ENCODE peak calls at places on chromosome 12, in four cellular contexts. N is ELF-1, X is NCI-H1105 treated with DMSO at 0.1 percent for 48 hours, C is upper lobe of right lung. A is an unnamed sample.

GRCh38 chr12:67750528-67751183 is 102.1 kb downstream of the DYRK2 start:
- DNase-seq in N (no peak), X (no peak), C (no peak), A (peak)

GRCh38 chr12:8038659-8039114 is 6.2 kb downstream of the FOXJ2 start:
- DNase-seq in N (peak), X (peak), C (peak), A (no peak)

GRCh38 chr12:121637231-121637914 is 11.0 kb downstream of the ORAI1 start:
- DNase-seq in N (no peak), X (no peak), C (peak), A (no peak)

GRCh38 chr12:50375802-50376201 is 20.6 kb downstream of the FAM186A start:
- DNase-seq in N (no peak), X (no peak), C (no peak), A (no peak)

GRCh38 chr12:64610092-64610659 is at the start of gene RASSF3:
- DNase-seq in N (peak), X (peak), C (peak), A (peak)

GRCh38 chr12:101608301-101609133 is 13.7 kb downstream of the MYBPC1 start:
- DNase-seq in N (no peak), X (no peak), C (peak), A (no peak)

GRCh38 chr12:121781751-121782615 is 11.5 kb downstream of the RHOF start:
- DNase-seq in N (peak), X (no peak), C (no peak), A (peak)

GRCh38 chr12:120631097-120631496 is 9.3 kb upstream of the CABP1 start:
- DNase-seq in N (no peak), X (no peak), C (no peak), A (no peak)

GRCh38 chr12:132168311-132169031 is 24.2 kb downstream of the NOC4L start:
- DNase-seq in N (no peak), X (no peak), C (peak), A (no peak)

GRCh38 chr12:109827566-109828550 is 5.3 kb downstream of the TRPV4 start:
- DNase-seq in N (no peak), X (no peak), C (peak), A (no peak)

GRCh38 chr12:132600048-132601032 is 10.0 kb downstream of the LRCOL1 start:
- DNase-seq in N (peak), X (no peak), C (peak), A (peak)

GRCh38 chr12:131981388-131981787 is 31.6 kb downstream of the EP400 start:
- DNase-seq in N (no peak), X (no peak), C (no peak), A (no peak)

GRCh38 chr12:51377099-51377984 is 13.9 kb downstream of the GALNT6 start:
- DNase-seq in N (no peak), X (peak), C (no peak), A (no peak)

GRCh38 chr12:109193896-109194295 is 77.5 kb downstream of the ACACB start:
- DNase-seq in N (no peak), X (no peak), C (no peak), A (no peak)

A was measured in ELR.